ENCODE peak calls at places on chromosomes 6 and 20, in four cellular contexts. Q is HepG2, H is astrocyte of the spinal cord, Y is AG04449. T is an unnamed sample.
A peak's percentile ranks its signal among the peaks of the same experiment; 100 is the strongest.

GRCh38 chr20:10448270-10449156 is 13.4 kb downstream of the SLX4IP start:
- DNase-seq in Q (no peak), H (no peak), Y (no peak), T (no peak)

GRCh38 chr6:139475231-139475630 is 100.8 kb upstream of the CITED2 start:
- DNase-seq in Q (no peak), H (no peak), Y (no peak), T (no peak)

GRCh38 chr20:59013959-59014608 is 5.1 kb upstream of the TUBB1 start:
- DNase-seq in Q (no peak), H (peak; percentile 75), Y (no peak), T (no peak)

GRCh38 chr6:24547243-24547642 is 52.5 kb downstream of the ALDH5A1 start:
- DNase-seq in Q (peak; percentile 32), H (no peak), Y (no peak), T (no peak)

GRCh38 chr6:132797975-132798819 is at the start of gene SLC18B1:
- DNase-seq in Q (peak; percentile 36), H (peak; percentile 49), Y (no peak), T (no peak)

GRCh38 chr6:26031151-26031594 is 56.1 kb upstream of the HFE start:
- DNase-seq in Q (no peak), H (no peak), Y (no peak), T (no peak)

GRCh38 chr6:87040729-87041128 is 54.2 kb downstream of the CGA start:
- DNase-seq in Q (no peak), H (no peak), Y (no peak), T (no peak)

GRCh38 chr6:25369450-25370086 is 90.4 kb downstream of the CARMIL1 start:
- DNase-seq in Q (peak; percentile 23), H (no peak), Y (no peak), T (no peak)

GRCh38 chr20:10178727-10179313 is 39.8 kb upstream of the SNAP25 start:
- DNase-seq in Q (no peak), H (no peak), Y (no peak), T (no peak)

GRCh38 chr6:29504961-29505360 is 17.2 kb upstream of the MAS1L start:
- DNase-seq in Q (no peak), H (no peak), Y (no peak), T (no peak)

GRCh38 chr6:41278699-41279405 is 7.6 kb downstream of the TREM1 start:
- DNase-seq in Q (peak; percentile 74), H (peak; percentile 39), Y (no peak), T (peak; percentile 35)

DNA sequence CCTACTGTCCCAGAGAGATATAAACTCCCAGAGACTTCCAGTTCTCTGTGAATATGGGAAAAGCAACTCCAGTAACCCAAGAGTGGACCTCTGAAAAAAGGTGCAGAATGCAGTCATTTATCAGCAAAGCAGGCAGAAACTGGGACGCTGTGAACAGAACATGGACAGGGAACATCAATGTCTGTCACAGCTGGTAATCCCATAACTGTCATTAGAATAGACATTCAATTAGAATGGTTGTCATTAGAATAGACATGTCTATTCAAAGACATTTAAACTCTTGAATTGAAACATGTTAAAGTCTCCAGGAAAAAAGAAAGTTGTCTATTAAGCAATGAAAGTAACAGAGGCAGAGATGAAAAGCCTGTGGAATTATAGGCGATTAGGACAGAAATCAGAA is 302.1 kb downstream of the BTBD3 start:
- DNase-seq in Q (no peak), H (no peak), Y (no peak), T (no peak)
- H3K4me3 ChIP-seq in Q (no peak overlapping the region), H (no peak overlapping the region), Y (no peak overlapping the region), T (no peak overlapping the region)

DNA sequence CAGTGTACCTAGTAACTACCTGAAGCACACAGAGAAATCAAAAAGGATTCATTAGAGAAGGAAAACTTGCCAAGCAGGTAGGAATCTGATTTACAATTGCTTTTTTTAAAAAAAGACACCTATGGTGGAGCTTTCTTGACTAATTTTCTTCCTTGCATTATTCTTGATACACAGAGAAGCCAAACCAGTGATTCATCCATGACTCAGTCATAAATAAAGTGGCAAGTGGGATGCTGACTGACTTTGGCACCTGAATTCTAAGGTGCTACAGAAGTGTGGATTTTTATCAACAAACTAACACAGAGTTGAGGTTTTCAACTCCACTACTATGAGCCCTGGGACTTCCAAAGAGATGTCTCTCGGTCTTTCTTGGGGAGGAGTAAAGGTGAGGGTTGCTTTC is 281.2 kb downstream of the BMP7 start:
- DNase-seq in Q (no peak), H (no peak), Y (no peak), T (no peak)
- TF ChIP-seq CTCF in Q (no peak), H (no peak), Y (no peak), T (no peak)

GRCh38 chr6:43807228-43808061 is 37.4 kb downstream of the VEGFA start:
- DNase-seq in Q (peak; percentile 60), H (no peak), Y (no peak), T (no peak)
- H3K4me3 ChIP-seq in Q (peak overlapping the region; percentile 48), H (no peak overlapping the region), Y (no peak overlapping the region), T (no peak overlapping the region)

GRCh38 chr20:57436223-57436545 is 45.0 kb downstream of the RBM38 start:
- DNase-seq in Q (no peak), H (no peak), Y (no peak), T (no peak)

GRCh38 chr20:57434390-57434700 is 43.1 kb downstream of the RBM38 start:
- DNase-seq in Q (no peak), H (no peak), Y (no peak), T (no peak)

GRCh38 chr20:57435105-57435497 is 43.9 kb downstream of the RBM38 start:
- DNase-seq in Q (no peak), H (no peak), Y (no peak), T (no peak)

GRCh38 chr20:57437267-57437666 is 46.1 kb downstream of the RBM38 start:
- DNase-seq in Q (no peak), H (no peak), Y (no peak), T (no peak)

DNA sequence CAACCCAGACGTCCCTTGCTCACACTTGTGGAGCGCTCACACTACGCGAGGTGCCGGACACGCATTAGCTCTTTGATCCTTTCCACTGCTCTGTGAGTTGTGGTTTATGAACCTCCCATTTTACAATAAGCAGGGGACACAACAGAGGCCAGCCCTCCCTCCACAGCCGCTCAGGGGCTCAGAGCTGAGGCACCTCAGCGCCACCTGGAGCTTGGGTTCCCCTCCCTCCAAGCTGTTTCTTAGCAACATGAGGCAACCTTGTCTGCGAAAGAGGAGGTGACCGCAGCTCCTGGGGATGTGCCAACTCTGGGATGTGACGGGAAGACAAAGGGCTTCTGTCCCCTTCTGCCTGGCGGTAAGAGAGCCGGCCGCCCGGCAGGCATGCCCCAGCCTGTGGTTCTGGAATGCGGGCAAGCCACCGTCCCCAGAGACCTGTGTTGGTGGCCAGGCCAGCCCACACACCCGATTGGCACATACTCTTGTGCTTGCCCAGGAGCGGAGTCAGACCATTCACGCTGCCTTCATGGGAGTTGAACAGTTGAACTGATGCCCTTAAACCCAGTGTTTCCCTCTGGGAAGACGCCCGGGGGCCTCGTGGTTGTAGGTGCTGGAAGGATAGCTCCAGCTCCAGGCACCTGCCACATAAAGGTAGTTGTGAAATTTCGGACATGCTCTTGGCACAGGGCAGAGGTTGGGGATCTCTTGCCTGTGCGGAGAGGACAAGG is 44.5 kb downstream of the RBM38 start:
- DNase-seq in Q (peak; percentile 99), H (peak; percentile 29), Y (no peak), T (no peak)
- TF ChIP-seq CTCF in Q (peak; percentile 79), H (no peak), Y (no peak), T (no peak)

DNA sequence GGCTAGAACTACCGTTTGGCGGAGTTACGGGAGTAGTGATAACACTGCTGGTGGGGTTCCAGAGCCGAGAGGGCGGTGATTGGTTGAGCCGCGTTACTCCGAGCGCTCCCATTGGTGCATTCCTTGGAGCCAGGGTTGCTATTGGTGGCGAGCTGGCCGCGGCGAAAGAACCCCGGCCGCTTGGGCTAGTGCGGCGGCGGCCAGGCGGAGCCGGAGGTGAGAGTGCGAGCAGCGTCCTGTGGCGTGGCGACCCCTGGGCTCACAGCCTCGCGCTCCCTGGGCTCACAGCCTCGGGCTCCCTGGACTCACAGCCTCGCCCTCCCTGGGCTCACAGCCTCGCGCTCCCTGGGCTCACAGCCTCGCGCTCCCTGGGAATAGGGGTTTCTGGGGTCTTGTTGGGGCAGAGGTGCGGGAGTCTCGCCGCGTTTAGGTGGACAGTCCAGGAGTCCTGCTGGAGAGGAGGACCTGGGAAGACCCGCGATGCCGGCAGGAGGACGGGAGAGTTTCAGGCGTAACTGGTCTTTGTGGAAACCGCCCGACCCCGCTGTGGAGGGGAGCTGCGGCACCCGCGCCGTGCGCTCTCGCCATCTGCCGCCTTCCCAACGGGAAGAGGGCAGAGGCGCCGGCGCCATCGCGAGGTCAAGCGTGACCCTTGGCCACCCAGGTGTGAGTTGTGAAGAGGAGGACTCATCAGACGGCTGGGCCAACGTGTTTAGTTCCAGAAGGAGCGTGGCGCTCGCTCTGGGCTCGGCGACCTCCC is 12.2 kb downstream of the PRDM13 start:
- DNase-seq in Q (no peak), H (no peak), Y (no peak), T (no peak)
- H3K4me3 ChIP-seq in Q (no peak overlapping the region), H (no peak overlapping the region), Y (no peak overlapping the region), T (no peak overlapping the region)

T was measured in HFF-Myc.